ENCODE peak calls at places on chromosomes 6 and 20, in eight cellular contexts. R is CD8-positive, alpha-beta T cell; X is thoracic aorta; F is epithelial cell of esophagus; Z is cardiac muscle cell; Y is WTC11; T is GM12865; A is GM13977. B is an unnamed sample.

GRCh38 chr6:133632206-133632605 is 256.7 kb upstream of the TCF21 start:
- DNase-seq in R (no peak), Z (peak; percentile 74), Y (no peak), X (no peak), F (peak; percentile 59), A (no peak), T (no peak), B (no peak)

GRCh38 chr6:166586424-166587156 is at the start of gene RAMACL:
- DNase-seq in A (peak; percentile 84), T (peak; percentile 74), Y (peak; percentile 65), X (no peak), R (peak; percentile 43), Z (no peak), F (peak; percentile 56), B (peak; percentile 72)

GRCh38 chr6:71852951-71853350 is 33.4 kb upstream of the RIMS1 start:
- DNase-seq in T (no peak), X (no peak), A (no peak), Y (no peak), R (no peak), F (no peak), Z (no peak), B (no peak)

GRCh38 chr6:89508755-89509563 is 76.0 kb downstream of the ANKRD6 start:
- DNase-seq in X (no peak), F (no peak), R (no peak), A (no peak), Z (peak; percentile 32), Y (no peak), T (no peak), B (no peak)

GRCh38 chr6:26065952-26066380 is 21.3 kb upstream of the HFE start:
- DNase-seq in Z (peak; percentile 89), T (peak; percentile 86), Y (no peak), F (peak; percentile 87), A (peak; percentile 74), R (peak; percentile 51), X (peak; percentile 14), B (peak; percentile 79)

GRCh38 chr6:151014404-151015150 is 149.1 kb downstream of the MTHFD1L start:
- DNase-seq in F (peak; percentile 78), R (peak; percentile 57), Y (peak; percentile 77), T (peak; percentile 77), A (peak; percentile 55), Z (peak; percentile 73), X (no peak), B (peak; percentile 60)

GRCh38 chr6:30880563-30881252 is 3.6 kb upstream of the DDR1 start:
- DNase-seq in A (no peak), F (no peak), Z (no peak), Y (peak; percentile 77), T (no peak), R (no peak), X (no peak), B (no peak)

GRCh38 chr20:49937023-49937929 is 1.1 kb downstream of the RNF114 start:
- DNase-seq in Z (no peak), Y (no peak), R (no peak), T (peak; percentile 15), A (no peak), F (peak; percentile 46), X (no peak), B (peak; percentile 54)

GRCh38 chr6:99501762-99502161 is 13.5 kb downstream of the USP45 start:
- DNase-seq in A (no peak), Z (no peak), X (no peak), Y (no peak), R (no peak), F (peak; percentile 12), T (no peak), B (no peak)

GRCh38 chr20:57802877-57803717 is 93.3 kb upstream of the PMEPA1 start:
- DNase-seq in Z (no peak), X (no peak), R (no peak), Y (no peak), F (no peak), T (no peak), A (no peak), B (no peak)

GRCh38 chr6:27553123-27553904 is 80.4 kb upstream of the ZNF184 start:
- DNase-seq in X (no peak), F (peak; percentile 70), A (peak; percentile 65), T (peak; percentile 88), R (no peak), Y (peak; percentile 76), Z (peak; percentile 31), B (no peak)

GRCh38 chr20:55052464-55052863 is 577.1 kb downstream of the DOK5 start:
- DNase-seq in F (no peak), A (no peak), R (no peak), Z (no peak), X (no peak), Y (no peak), T (no peak), B (no peak)

GRCh38 chr20:19601133-19601810 is 156.8 kb upstream of the RIN2 start:
- DNase-seq in R (no peak), A (no peak), T (no peak), Y (no peak), Z (no peak), X (no peak), F (no peak), B (no peak)

GRCh38 chr20:49276201-49276894 is 1.5 kb downstream of the ZNFX1 start:
- DNase-seq in Y (no peak), T (peak; percentile 64), Z (peak; percentile 59), X (no peak), R (peak; percentile 54), F (peak; percentile 86), A (peak; percentile 65), B (no peak)

GRCh38 chr20:25058051-25058796 is at the start of gene ACSS1:
- DNase-seq in T (peak; percentile 94), X (no peak), Y (peak; percentile 36), A (peak; percentile 88), F (no peak), R (peak; percentile 74), Z (peak; percentile 61), B (no peak)

GRCh38 chr6:68876792-68877493 is 241.9 kb downstream of the ADGRB3 start:
- DNase-seq in R (no peak), Y (no peak), A (peak; percentile 17), X (no peak), T (peak; percentile 8), F (peak; percentile 30), Z (peak; percentile 32), B (peak; percentile 4)

GRCh38 chr20:53216856-53217576 is 244.9 kb downstream of the TSHZ2 start:
- DNase-seq in F (peak; percentile 57), Z (peak; percentile 42), Y (peak; percentile 95), A (peak; percentile 66), R (peak; percentile 89), T (peak; percentile 72), X (no peak), B (peak; percentile 78)

GRCh38 chr6:158409451-158409850 is 97.2 kb downstream of the TULP4 start:
- DNase-seq in R (no peak), Y (no peak), A (no peak), F (no peak), X (no peak), Z (peak; percentile 89), T (no peak), B (no peak)

GRCh38 chr6:28634758-28635546 is 109.3 kb downstream of the GPX5 start:
- DNase-seq in A (peak; percentile 54), Z (peak; percentile 46), X (no peak), T (no peak), F (no peak), Y (peak; percentile 70), R (no peak), B (peak; percentile 15)

GRCh38 chr6:26304213-26305096 is 60.5 kb upstream of the BTN3A2 start:
- DNase-seq in X (no peak), A (no peak), F (peak; percentile 52), Z (peak; percentile 89), R (peak; percentile 24), Y (peak; percentile 37), T (peak; percentile 84), B (no peak)

GRCh38 chr6:96015321-96015790 is 418 bp upstream of the FUT9 start:
- DNase-seq in X (no peak), R (no peak), F (no peak), T (no peak), Y (no peak), Z (no peak), A (no peak), B (no peak)

GRCh38 chr6:69936674-69937363 is 70.5 kb downstream of the COL19A1 start:
- DNase-seq in Z (peak; percentile 15), T (no peak), F (peak; percentile 45), Y (no peak), A (no peak), X (no peak), R (no peak), B (no peak)

GRCh38 chr6:9484686-9485085 is 930.2 kb downstream of the TFAP2A start:
- DNase-seq in F (peak; percentile 53), R (no peak), Y (no peak), Z (no peak), T (no peak), A (no peak), X (no peak), B (no peak)

GRCh38 chr6:39092124-39092523 is 22.9 kb downstream of the SAYSD1 start:
- DNase-seq in Y (peak; percentile 45), Z (no peak), X (no peak), A (no peak), F (no peak), R (no peak), T (peak; percentile 29), B (no peak)
- TF ChIP-seq CTCF in Y (no peak), Z (no peak), X (no peak), A (peak; percentile 19), F (no peak), R (no peak), T (peak; percentile 10), B (no peak)

GRCh38 chr20:3970016-3970415 is 45.3 kb downstream of the RNF24 start:
- DNase-seq in A (no peak), Y (no peak), T (no peak), F (no peak), R (no peak), Z (no peak), X (no peak), B (no peak)
- TF ChIP-seq CTCF in A (no peak), Y (no peak), T (no peak), F (no peak), R (no peak), Z (no peak), X (no peak), B (no peak)

DNA sequence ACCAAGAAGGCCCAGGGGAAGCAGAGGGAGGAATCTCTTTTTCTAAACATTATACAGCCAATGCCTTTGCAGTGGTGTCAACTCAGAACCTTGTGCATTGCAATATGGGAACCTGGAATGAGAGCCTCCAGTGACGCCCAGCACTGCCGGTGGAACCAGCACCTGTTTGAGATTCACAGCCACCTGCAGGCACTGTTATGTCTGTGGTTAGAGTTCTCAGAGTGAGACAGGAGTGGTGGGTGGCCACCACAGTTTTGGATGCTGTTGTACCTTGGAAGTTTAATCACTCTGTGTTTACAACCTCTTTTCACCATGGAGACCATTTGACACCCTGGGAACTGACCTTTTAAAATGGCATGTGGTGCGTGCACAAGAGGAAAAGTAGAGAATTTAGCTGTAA is 185.3 kb upstream of the KCNG1 start:
- DNase-seq in F (no peak), Y (no peak), X (no peak), Z (no peak), T (no peak), R (no peak), A (no peak), B (no peak)
- TF ChIP-seq CTCF in F (no peak), Y (no peak), X (no peak), Z (no peak), T (no peak), R (no peak), A (no peak), B (no peak)

DNA sequence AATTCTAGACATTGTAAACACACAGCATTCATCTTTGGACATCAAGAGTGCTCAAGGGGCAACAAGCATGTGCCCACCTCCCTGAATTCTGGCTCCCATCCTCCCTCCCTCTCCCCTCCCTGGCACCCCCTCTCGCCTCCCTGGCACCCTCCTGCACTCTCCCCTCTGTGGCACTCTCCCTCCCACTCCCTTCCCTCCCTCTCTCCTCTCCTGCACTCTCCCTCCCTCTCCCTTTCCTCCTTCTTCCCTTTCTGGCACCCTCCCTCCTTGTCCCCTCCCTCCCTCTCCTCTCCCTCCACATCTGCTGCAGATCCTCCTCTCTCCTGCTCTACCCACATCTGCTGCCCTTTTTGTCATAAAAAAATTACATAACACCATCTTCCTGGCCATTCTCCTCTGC is 113.0 kb upstream of the SLC22A23 start:
- DNase-seq in F (no peak), R (no peak), Y (no peak), A (no peak), T (no peak), X (no peak), Z (no peak), B (no peak)
- TF ChIP-seq CTCF in F (no peak), R (no peak), Y (no peak), A (no peak), T (no peak), X (no peak), Z (no peak), B (no peak)